ENCODE peak calls at places on chromosomes 4 and X, in six cellular contexts. One of them, this sample, is unnamed. For H3K36me3 and H3K4me1, the result is how much of the 10 kb centered on the place peaks cover.

GRCh38 chrX:129759576-129760061 is 20.1 kb upstream of the SASH3 start:
- DNase-seq in HCT116: no peak
- DNase-seq in mucosa of descending colon: no peak
- DNase-seq in endodermal cell: peak
- DNase-seq in CD8-positive, alpha-beta memory T cell: peak
- DNase-seq in naive thymus-derived CD4-positive, alpha-beta T cell: no peak
- DNase-seq in this sample: no peak

GRCh38 chrX:15465347-15465746 is 27.8 kb downstream of the PIR start:
- DNase-seq in HCT116: no peak
- DNase-seq in mucosa of descending colon: no peak
- DNase-seq in endodermal cell: no peak
- DNase-seq in CD8-positive, alpha-beta memory T cell: no peak
- DNase-seq in naive thymus-derived CD4-positive, alpha-beta T cell: no peak
- DNase-seq in this sample: no peak

GRCh38 chr4:78669453-78669852 is 106.7 kb upstream of the BMP2K start:
- DNase-seq in HCT116: peak
- DNase-seq in mucosa of descending colon: no peak
- DNase-seq in endodermal cell: no peak
- DNase-seq in CD8-positive, alpha-beta memory T cell: no peak
- DNase-seq in naive thymus-derived CD4-positive, alpha-beta T cell: no peak
- DNase-seq in this sample: no peak

GRCh38 chrX:16185725-16186136 is 18.4 kb downstream of the MAGEB17 start:
- DNase-seq in HCT116: peak
- DNase-seq in mucosa of descending colon: no peak
- DNase-seq in endodermal cell: peak
- DNase-seq in CD8-positive, alpha-beta memory T cell: no peak
- DNase-seq in naive thymus-derived CD4-positive, alpha-beta T cell: no peak
- DNase-seq in this sample: no peak

GRCh38 chr4:84681488-84682274 is 98.8 kb downstream of the CDS1 start:
- DNase-seq in HCT116: no peak
- DNase-seq in mucosa of descending colon: no peak
- DNase-seq in endodermal cell: no peak
- DNase-seq in CD8-positive, alpha-beta memory T cell: no peak
- DNase-seq in naive thymus-derived CD4-positive, alpha-beta T cell: no peak
- DNase-seq in this sample: no peak

GRCh38 chrX:153816821-153817220 is 13.5 kb downstream of the PDZD4 start:
- DNase-seq in HCT116: no peak
- DNase-seq in mucosa of descending colon: peak
- DNase-seq in endodermal cell: peak
- DNase-seq in CD8-positive, alpha-beta memory T cell: peak
- DNase-seq in naive thymus-derived CD4-positive, alpha-beta T cell: no peak
- DNase-seq in this sample: no peak

GRCh38 chrX:25737540-25737939 is 400.6 kb upstream of the MAGEB18 start:
- DNase-seq in HCT116: no peak
- DNase-seq in mucosa of descending colon: no peak
- DNase-seq in endodermal cell: no peak
- DNase-seq in CD8-positive, alpha-beta memory T cell: no peak
- DNase-seq in naive thymus-derived CD4-positive, alpha-beta T cell: no peak
- DNase-seq in this sample: no peak

GRCh38 chr4:62051332-62051731 is 851.2 kb downstream of the ADGRL3 start:
- DNase-seq in HCT116: no peak
- DNase-seq in mucosa of descending colon: no peak
- DNase-seq in endodermal cell: no peak
- DNase-seq in CD8-positive, alpha-beta memory T cell: no peak
- DNase-seq in naive thymus-derived CD4-positive, alpha-beta T cell: no peak
- DNase-seq in this sample: no peak

GRCh38 chrX:120380699-120381098 is 18.8 kb downstream of the ATP1B4 start:
- DNase-seq in HCT116: peak
- DNase-seq in mucosa of descending colon: no peak
- DNase-seq in endodermal cell: peak
- DNase-seq in CD8-positive, alpha-beta memory T cell: peak
- DNase-seq in naive thymus-derived CD4-positive, alpha-beta T cell: no peak
- DNase-seq in this sample: no peak

DNA sequence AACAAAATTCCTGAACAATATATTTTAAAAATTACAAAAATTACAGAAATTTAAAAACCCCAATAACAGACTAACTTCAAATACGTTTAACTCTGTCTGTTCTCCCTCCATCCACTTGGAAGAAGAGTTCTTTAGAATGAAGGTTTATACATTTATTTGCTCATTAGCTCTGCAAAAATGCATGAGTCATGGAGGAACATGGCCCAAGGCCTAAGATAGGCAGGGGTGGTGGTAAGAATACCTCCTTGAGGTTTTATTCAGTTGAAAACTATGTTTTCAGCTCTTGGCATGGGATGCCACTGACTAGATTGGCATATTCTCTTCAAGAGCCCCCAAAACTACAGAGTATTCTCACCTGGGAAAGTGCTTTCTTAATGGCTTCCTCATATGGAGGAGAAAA is 8.8 kb upstream of the LRRC66 start:
- DNase-seq in HCT116: no peak
- DNase-seq in mucosa of descending colon: no peak
- DNase-seq in endodermal cell: no peak
- DNase-seq in CD8-positive, alpha-beta memory T cell: no peak
- DNase-seq in naive thymus-derived CD4-positive, alpha-beta T cell: no peak
- DNase-seq in this sample: no peak
- H3K36me3 ChIP-seq in HCT116: under half
- H3K36me3 ChIP-seq in mucosa of descending colon: under half
- H3K36me3 ChIP-seq in endodermal cell: half or more
- H3K36me3 ChIP-seq in CD8-positive, alpha-beta memory T cell: under half
- H3K36me3 ChIP-seq in naive thymus-derived CD4-positive, alpha-beta T cell: under half
- H3K36me3 ChIP-seq in this sample: under half

GRCh38 chrX:102514536-102514935 is 2.0 kb downstream of the TMSB15A start:
- DNase-seq in HCT116: no peak
- DNase-seq in mucosa of descending colon: no peak
- DNase-seq in endodermal cell: no peak
- DNase-seq in CD8-positive, alpha-beta memory T cell: no peak
- DNase-seq in naive thymus-derived CD4-positive, alpha-beta T cell: no peak
- DNase-seq in this sample: no peak

GRCh38 chrX:102517331-102517730 is 792 bp upstream of the TMSB15A start:
- DNase-seq in HCT116: no peak
- DNase-seq in mucosa of descending colon: no peak
- DNase-seq in endodermal cell: no peak
- DNase-seq in CD8-positive, alpha-beta memory T cell: no peak
- DNase-seq in naive thymus-derived CD4-positive, alpha-beta T cell: no peak
- DNase-seq in this sample: no peak

DNA sequence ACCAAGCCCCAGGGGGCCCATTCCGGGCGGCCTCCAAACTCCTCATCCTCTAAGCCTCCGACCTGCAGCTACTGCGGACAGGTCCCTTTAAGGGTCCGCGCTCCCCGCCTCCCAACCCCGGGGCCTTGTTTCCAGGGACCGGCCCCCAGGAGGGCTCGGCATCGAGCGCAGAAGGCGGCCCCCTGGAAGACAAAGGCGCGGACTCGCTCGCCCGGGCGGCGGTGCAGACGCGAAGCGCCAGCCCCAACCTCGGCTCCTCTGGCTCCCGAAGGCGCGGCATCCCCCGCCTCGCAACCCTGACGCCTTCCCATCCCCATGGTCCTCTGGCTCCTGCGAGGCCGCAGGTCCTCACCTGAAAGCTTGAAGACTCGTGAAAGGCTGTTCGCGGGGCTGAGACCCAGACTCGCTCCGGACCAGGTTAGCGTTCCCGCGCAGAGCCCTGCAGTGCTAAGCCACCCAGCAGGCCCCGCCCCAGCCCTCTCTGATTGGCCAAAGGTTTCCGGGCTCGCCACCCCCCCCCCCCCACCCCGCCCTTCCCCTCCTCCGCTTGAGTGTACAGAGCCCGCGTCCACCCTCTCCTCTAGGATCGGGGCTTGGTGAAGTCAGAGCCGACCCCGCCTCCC is at the start of gene TMSB15A:
- DNase-seq in HCT116: no peak
- DNase-seq in mucosa of descending colon: peak
- DNase-seq in endodermal cell: peak
- DNase-seq in CD8-positive, alpha-beta memory T cell: peak
- DNase-seq in naive thymus-derived CD4-positive, alpha-beta T cell: peak
- DNase-seq in this sample: peak
- H3K4me1 ChIP-seq in HCT116: under half
- H3K4me1 ChIP-seq in mucosa of descending colon: under half
- H3K4me1 ChIP-seq in endodermal cell: under half
- H3K4me1 ChIP-seq in CD8-positive, alpha-beta memory T cell: under half
- H3K4me1 ChIP-seq in naive thymus-derived CD4-positive, alpha-beta T cell: under half
- H3K4me1 ChIP-seq in this sample: under half

DNA sequence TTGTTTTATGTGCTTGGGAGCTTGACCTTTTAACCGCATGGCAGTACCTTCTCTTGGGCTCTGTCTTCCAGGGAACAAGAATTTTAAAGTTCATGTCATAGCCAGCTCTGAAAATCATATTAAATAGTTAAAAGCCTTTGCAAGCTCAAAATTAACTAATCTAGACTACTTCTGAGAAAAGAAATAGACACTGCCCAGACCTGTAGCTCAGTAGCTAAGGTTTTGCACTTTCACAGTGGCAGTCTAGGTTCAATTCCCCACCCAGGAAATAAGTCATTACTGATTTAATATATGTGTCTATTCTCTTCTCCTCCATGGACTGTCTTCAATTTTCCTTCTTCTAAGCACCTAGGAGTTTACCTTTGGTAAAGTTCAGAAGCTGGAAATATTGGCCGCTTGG is 27.4 kb downstream of the HSD17B11 start:
- DNase-seq in HCT116: no peak
- DNase-seq in mucosa of descending colon: no peak
- DNase-seq in endodermal cell: no peak
- DNase-seq in CD8-positive, alpha-beta memory T cell: no peak
- DNase-seq in naive thymus-derived CD4-positive, alpha-beta T cell: no peak
- DNase-seq in this sample: no peak
- H3K36me3 ChIP-seq in HCT116: under half
- H3K36me3 ChIP-seq in mucosa of descending colon: under half
- H3K36me3 ChIP-seq in endodermal cell: under half
- H3K36me3 ChIP-seq in CD8-positive, alpha-beta memory T cell: under half
- H3K36me3 ChIP-seq in naive thymus-derived CD4-positive, alpha-beta T cell: under half
- H3K36me3 ChIP-seq in this sample: under half

GRCh38 chrX:150036641-150037040 is 98.3 kb upstream of the EOLA2 start:
- DNase-seq in HCT116: no peak
- DNase-seq in mucosa of descending colon: no peak
- DNase-seq in endodermal cell: no peak
- DNase-seq in CD8-positive, alpha-beta memory T cell: no peak
- DNase-seq in naive thymus-derived CD4-positive, alpha-beta T cell: no peak
- DNase-seq in this sample: no peak
- H3K4me1 ChIP-seq in HCT116: half or more
- H3K4me1 ChIP-seq in mucosa of descending colon: under half
- H3K4me1 ChIP-seq in endodermal cell: under half
- H3K4me1 ChIP-seq in CD8-positive, alpha-beta memory T cell: under half
- H3K4me1 ChIP-seq in naive thymus-derived CD4-positive, alpha-beta T cell: under half
- H3K4me1 ChIP-seq in this sample: under half

GRCh38 chrX:72271091-72271490 is 6.0 kb downstream of the RPS4X start:
- DNase-seq in HCT116: no peak
- DNase-seq in mucosa of descending colon: no peak
- DNase-seq in endodermal cell: no peak
- DNase-seq in CD8-positive, alpha-beta memory T cell: no peak
- DNase-seq in naive thymus-derived CD4-positive, alpha-beta T cell: no peak
- DNase-seq in this sample: no peak
- H3K36me3 ChIP-seq in HCT116: under half
- H3K36me3 ChIP-seq in mucosa of descending colon: under half
- H3K36me3 ChIP-seq in endodermal cell: half or more
- H3K36me3 ChIP-seq in CD8-positive, alpha-beta memory T cell: under half
- H3K36me3 ChIP-seq in naive thymus-derived CD4-positive, alpha-beta T cell: half or more
- H3K36me3 ChIP-seq in this sample: under half

GRCh38 chr4:8201341-8201781 is 2.3 kb downstream of the SH3TC1 start:
- DNase-seq in HCT116: no peak
- DNase-seq in mucosa of descending colon: no peak
- DNase-seq in endodermal cell: no peak
- DNase-seq in CD8-positive, alpha-beta memory T cell: no peak
- DNase-seq in naive thymus-derived CD4-positive, alpha-beta T cell: no peak
- DNase-seq in this sample: no peak

GRCh38 chr4:8203817-8204216 is 4.7 kb downstream of the SH3TC1 start:
- DNase-seq in HCT116: no peak
- DNase-seq in mucosa of descending colon: no peak
- DNase-seq in endodermal cell: no peak
- DNase-seq in CD8-positive, alpha-beta memory T cell: no peak
- DNase-seq in naive thymus-derived CD4-positive, alpha-beta T cell: no peak
- DNase-seq in this sample: no peak

GRCh38 chr4:8200302-8200975 is 1.3 kb downstream of the SH3TC1 start:
- DNase-seq in HCT116: no peak
- DNase-seq in mucosa of descending colon: no peak
- DNase-seq in endodermal cell: no peak
- DNase-seq in CD8-positive, alpha-beta memory T cell: peak
- DNase-seq in naive thymus-derived CD4-positive, alpha-beta T cell: peak
- DNase-seq in this sample: peak

GRCh38 chr4:8202526-8203375 is 3.7 kb downstream of the SH3TC1 start:
- DNase-seq in HCT116: no peak
- DNase-seq in mucosa of descending colon: no peak
- DNase-seq in endodermal cell: no peak
- DNase-seq in CD8-positive, alpha-beta memory T cell: no peak
- DNase-seq in naive thymus-derived CD4-positive, alpha-beta T cell: no peak
- DNase-seq in this sample: no peak

DNA sequence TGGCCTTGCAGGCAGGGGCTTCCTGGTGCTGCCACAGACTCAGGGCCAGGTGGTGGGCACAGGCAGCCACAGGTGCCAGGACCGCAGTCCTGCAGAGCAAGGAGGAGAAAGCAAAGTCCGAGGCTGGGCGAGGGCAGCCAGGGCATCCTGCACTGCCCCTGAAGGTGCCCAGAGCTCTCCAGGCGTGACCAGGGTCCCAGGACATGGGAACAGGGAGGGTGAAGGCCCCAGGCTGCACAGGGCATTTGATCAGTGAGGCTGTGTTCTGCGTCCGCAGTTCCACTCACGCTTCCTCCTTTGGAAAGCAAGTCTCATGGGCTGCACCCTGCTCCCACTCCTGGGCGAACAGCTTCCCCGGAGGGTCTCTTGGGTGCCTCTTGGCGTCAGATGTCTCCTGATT is 3.0 kb downstream of the SH3TC1 start:
- DNase-seq in HCT116: no peak
- DNase-seq in mucosa of descending colon: no peak
- DNase-seq in endodermal cell: no peak
- DNase-seq in CD8-positive, alpha-beta memory T cell: no peak
- DNase-seq in naive thymus-derived CD4-positive, alpha-beta T cell: no peak
- DNase-seq in this sample: no peak
- H3K4me1 ChIP-seq in HCT116: under half
- H3K4me1 ChIP-seq in mucosa of descending colon: under half
- H3K4me1 ChIP-seq in endodermal cell: under half
- H3K4me1 ChIP-seq in CD8-positive, alpha-beta memory T cell: under half
- H3K4me1 ChIP-seq in naive thymus-derived CD4-positive, alpha-beta T cell: under half
- H3K4me1 ChIP-seq in this sample: under half

DNA sequence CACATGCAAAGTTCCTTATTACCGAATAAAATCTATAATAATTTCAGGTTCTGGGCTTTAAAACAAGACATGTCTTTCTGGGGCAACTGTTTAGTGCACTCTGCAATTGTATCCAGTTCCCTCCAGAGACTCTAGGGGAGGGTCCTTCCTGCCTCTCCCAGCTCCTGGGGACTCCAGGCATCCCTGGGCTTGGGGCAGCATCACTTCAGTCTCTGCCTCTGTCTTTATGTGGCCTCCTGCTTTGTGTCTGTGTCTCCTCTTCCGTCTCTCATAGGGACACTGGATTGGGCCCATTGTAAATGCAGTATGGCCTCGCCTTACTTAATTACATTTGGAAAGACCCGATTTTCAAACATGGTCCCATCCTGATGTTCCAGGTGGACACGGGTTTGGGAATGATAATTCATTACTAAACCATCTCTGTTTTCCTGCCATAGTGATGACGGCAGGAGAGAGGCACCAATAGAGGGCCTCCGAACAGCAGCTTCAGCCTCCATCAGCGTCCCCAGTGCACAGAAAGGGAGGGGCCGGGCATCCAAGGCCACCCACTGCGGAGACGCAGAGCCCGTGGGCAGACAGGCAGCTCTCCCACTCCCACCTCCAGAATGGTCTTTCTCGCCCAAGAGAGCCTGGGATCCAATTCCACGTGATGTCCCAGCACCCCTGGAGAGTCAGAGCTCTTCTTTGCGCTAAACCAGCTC is 11.0 kb upstream of the ASMTL start:
- DNase-seq in HCT116: no peak
- DNase-seq in mucosa of descending colon: peak
- DNase-seq in endodermal cell: no peak
- DNase-seq in CD8-positive, alpha-beta memory T cell: peak
- DNase-seq in naive thymus-derived CD4-positive, alpha-beta T cell: peak
- DNase-seq in this sample: peak
- H3K36me3 ChIP-seq in HCT116: under half
- H3K36me3 ChIP-seq in mucosa of descending colon: under half
- H3K36me3 ChIP-seq in endodermal cell: under half
- H3K36me3 ChIP-seq in CD8-positive, alpha-beta memory T cell: under half
- H3K36me3 ChIP-seq in naive thymus-derived CD4-positive, alpha-beta T cell: under half
- H3K36me3 ChIP-seq in this sample: under half

GRCh38 chrX:134524181-134524580 is 64.2 kb downstream of the HPRT1 start:
- DNase-seq in HCT116: no peak
- DNase-seq in mucosa of descending colon: no peak
- DNase-seq in endodermal cell: no peak
- DNase-seq in CD8-positive, alpha-beta memory T cell: no peak
- DNase-seq in naive thymus-derived CD4-positive, alpha-beta T cell: no peak
- DNase-seq in this sample: no peak
- H3K4me1 ChIP-seq in HCT116: under half
- H3K4me1 ChIP-seq in mucosa of descending colon: under half
- H3K4me1 ChIP-seq in endodermal cell: under half
- H3K4me1 ChIP-seq in CD8-positive, alpha-beta memory T cell: under half
- H3K4me1 ChIP-seq in naive thymus-derived CD4-positive, alpha-beta T cell: under half
- H3K4me1 ChIP-seq in this sample: under half

This sample was measured in aorta.